ENCODE peak calls at places on chromosomes 4 and X, in seven cellular contexts. K is lower lobe of right lung; T is CD8-positive, alpha-beta T cell; Q is endodermal cell; M is tibial nerve; R is aorta; P is left ventricle myocardium inferior. I is an unnamed sample.

GRCh38 chr4:155025762-155026457 is 182.5 kb upstream of the NPY2R start:
- DNase-seq in K (peak), T (no peak), Q (peak), M (no peak), R (no peak), P (peak), I (peak)

GRCh38 chrX:40156472-40157227 is 58.9 kb upstream of the BCOR start:
- DNase-seq in K (no peak), T (no peak), Q (peak), M (no peak), R (no peak), P (no peak), I (no peak)

GRCh38 chr4:111404673-111405072 is 740.6 kb upstream of the FAM241A start:
- DNase-seq in K (no peak), T (no peak), Q (no peak), M (no peak), R (no peak), P (no peak), I (no peak)

GRCh38 chr4:5783486-5783885 is 72.5 kb downstream of the EVC start:
- DNase-seq in K (no peak), T (no peak), Q (no peak), M (no peak), R (no peak), P (no peak), I (no peak)

GRCh38 chr4:126701756-126702155 is 931.0 kb upstream of the INTU start:
- DNase-seq in K (no peak), T (no peak), Q (no peak), M (no peak), R (no peak), P (peak), I (no peak)

GRCh38 chrX:117196481-117196880 is 733.7 kb upstream of the CT83 start:
- DNase-seq in K (no peak), T (no peak), Q (peak), M (no peak), R (no peak), P (no peak), I (no peak)

GRCh38 chrX:42755820-42756219 is 22.1 kb downstream of the PPP1R2C start:
- DNase-seq in K (peak), T (no peak), Q (no peak), M (peak), R (peak), P (peak), I (no peak)

GRCh38 chrX:148412006-148412405 is 88.4 kb upstream of the AFF2 start:
- DNase-seq in K (no peak), T (no peak), Q (no peak), M (no peak), R (no peak), P (no peak), I (no peak)

GRCh38 chr4:94536049-94536448 is 84.3 kb downstream of the PDLIM5 start:
- DNase-seq in K (no peak), T (no peak), Q (no peak), M (no peak), R (no peak), P (no peak), I (no peak)

GRCh38 chrX:15472523-15472922 is 20.6 kb downstream of the PIR start:
- DNase-seq in K (no peak), T (no peak), Q (no peak), M (no peak), R (no peak), P (no peak), I (no peak)

DNA sequence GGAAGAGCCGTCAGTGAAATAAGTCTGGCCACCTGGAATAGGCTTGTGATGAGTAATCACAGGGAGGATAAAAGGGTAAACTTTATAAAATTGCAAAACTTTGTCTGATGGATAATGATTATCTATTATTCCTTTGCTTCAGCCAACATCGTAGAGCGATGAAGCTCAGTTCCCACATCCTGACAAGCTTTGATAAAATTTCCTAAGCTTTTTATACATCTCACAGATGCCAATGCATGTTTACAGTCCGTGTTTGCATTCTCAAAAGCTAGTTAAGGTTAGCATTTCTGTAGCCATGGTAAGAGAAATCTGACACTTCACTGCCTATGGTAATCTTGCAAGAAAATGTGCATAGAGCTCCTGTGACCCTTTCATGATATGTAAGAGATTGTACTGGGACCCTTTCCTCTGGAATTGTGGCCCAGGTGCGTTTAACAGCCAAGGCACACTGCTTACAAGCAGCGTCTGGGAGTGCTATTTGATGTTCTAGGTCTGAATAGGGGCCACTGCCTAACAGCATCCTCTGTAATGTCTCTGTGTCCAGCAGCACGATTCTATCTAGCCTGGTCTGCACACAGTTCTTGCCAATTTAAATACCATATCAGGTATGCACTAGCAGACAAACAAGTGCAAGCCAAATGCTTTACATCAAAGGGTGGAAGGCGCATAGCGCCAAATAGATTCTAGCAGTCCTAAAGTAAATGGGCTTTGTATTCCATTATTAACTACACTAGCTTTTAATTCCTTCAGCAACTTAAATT is 15.6 kb upstream of the UGDH start:
- DNase-seq in K (no peak), T (no peak), Q (no peak), M (no peak), R (no peak), P (no peak), I (no peak)
- H3K27ac ChIP-seq in K (no peak), T (no peak), Q (no peak), M (no peak), R (no peak), P (no peak), I (peak)

GRCh38 chr4:125004676-125005075 is 292.1 kb upstream of the ANKRD50 start:
- DNase-seq in K (no peak), T (no peak), Q (no peak), M (no peak), R (no peak), P (no peak), I (no peak)
- H3K27ac ChIP-seq in K (no peak), T (no peak), Q (no peak), M (peak), R (no peak), P (no peak), I (no peak)

DNA sequence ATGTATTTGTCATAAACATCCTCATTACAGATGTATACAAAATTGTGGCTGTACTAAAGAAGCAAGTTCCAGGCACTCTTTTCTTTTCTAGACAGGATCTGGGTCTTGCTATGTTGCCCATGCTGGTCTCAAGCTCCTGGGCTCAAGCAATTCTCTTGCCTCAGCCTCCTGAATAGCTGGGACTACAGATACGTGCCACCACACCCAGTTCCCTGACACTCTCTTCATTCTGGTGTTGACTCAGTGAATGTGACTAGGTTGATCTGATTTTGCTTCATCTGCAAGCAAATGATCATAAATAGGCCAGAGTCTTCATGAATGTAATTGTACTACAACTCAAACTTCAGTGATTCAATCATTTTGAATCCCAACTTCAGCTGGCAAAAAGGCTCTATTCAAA is 78.6 kb downstream of the APBB2 start:
- DNase-seq in K (no peak), T (no peak), Q (no peak), M (no peak), R (no peak), P (no peak), I (no peak)
- H3K27ac ChIP-seq in K (no peak), T (no peak), Q (no peak), M (peak), R (peak), P (peak), I (no peak)

GRCh38 chr4:105785792-105786191 is 77.2 kb downstream of the GSTCD start:
- DNase-seq in K (no peak), T (no peak), Q (no peak), M (no peak), R (no peak), P (no peak), I (no peak)

GRCh38 chr4:105784761-105785160 is 76.2 kb downstream of the GSTCD start:
- DNase-seq in K (no peak), T (no peak), Q (no peak), M (no peak), R (no peak), P (no peak), I (no peak)

GRCh38 chr4:105780176-105780575 is 71.6 kb downstream of the GSTCD start:
- DNase-seq in K (no peak), T (no peak), Q (no peak), M (no peak), R (no peak), P (no peak), I (no peak)
- H3K27ac ChIP-seq in K (no peak), T (no peak), Q (no peak), M (no peak), R (no peak), P (no peak), I (no peak)

GRCh38 chr4:87662871-87663270 is 12.8 kb downstream of the DMP1 start:
- DNase-seq in K (no peak), T (no peak), Q (no peak), M (no peak), R (no peak), P (no peak), I (no peak)

GRCh38 chr4:87654487-87655044 is 4.5 kb downstream of the DMP1 start:
- DNase-seq in K (no peak), T (no peak), Q (no peak), M (no peak), R (no peak), P (no peak), I (no peak)

GRCh38 chr4:87657525-87657924 is 7.4 kb downstream of the DMP1 start:
- DNase-seq in K (no peak), T (no peak), Q (no peak), M (no peak), R (no peak), P (no peak), I (no peak)

DNA sequence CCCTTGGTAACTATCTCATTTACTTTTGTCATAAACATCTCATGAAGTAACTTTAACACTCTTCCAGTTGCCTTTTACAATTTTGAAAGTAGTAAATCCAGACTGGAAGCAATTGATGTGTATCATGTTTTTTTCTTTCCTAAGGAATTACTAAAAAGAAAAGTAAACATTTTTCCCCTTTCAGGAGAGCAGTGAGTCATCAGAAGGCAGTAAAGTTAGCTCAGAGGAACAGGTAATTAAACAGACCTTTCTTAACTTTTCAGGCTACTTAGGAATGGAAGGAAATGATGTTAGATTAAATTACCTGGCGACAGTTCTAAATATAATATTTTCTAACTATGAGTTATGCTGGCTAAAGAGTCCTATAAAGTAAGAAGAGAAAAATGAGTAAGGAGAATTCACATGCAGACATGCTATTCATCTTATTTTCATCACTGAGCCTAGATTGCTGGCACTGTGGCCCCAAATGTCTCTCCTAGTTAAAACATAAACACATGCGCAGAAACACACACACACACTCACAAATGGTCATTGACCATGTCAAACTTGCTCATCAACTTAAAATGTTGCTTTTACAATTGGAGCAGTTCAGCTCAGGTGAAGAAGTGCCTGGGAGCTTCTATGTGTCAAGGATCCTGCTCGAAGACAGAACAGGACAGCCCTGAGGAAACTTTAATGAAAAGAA is 9.3 kb downstream of the DMP1 start:
- DNase-seq in K (no peak), T (no peak), Q (no peak), M (no peak), R (no peak), P (no peak), I (no peak)
- H3K27ac ChIP-seq in K (no peak), T (no peak), Q (no peak), M (peak), R (no peak), P (peak), I (no peak)

DNA sequence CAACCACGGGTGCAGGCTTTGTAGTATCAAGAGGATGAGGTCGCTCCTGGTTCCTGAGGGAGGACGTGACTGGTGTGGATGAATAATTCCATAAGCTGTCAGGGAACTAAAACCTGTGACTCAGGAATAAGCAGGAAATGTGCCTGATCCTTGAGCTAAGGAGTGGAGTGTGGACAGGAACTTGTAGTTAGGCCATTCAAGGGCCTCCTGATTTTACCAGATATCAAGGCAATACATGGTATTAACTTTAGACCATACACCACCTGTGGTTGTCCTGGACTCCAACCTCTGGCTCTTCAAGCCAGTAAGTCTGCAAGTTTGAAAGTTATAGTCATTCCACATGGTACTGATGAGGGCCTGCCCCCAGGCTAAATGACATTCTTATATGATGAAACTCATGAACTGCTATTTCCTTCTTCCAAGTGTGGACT is 12.1 kb upstream of the ING2 start:
- DNase-seq in K (no peak), T (no peak), Q (no peak), M (no peak), R (no peak), P (no peak), I (no peak)
- H3K27ac ChIP-seq in K (no peak), T (no peak), Q (no peak), M (no peak), R (no peak), P (no peak), I (no peak)

GRCh38 chrX:122094611-122095010 is 1047.2 kb downstream of the GLUD2 start:
- DNase-seq in K (no peak), T (no peak), Q (no peak), M (no peak), R (no peak), P (no peak), I (no peak)
- H3K27ac ChIP-seq in K (no peak), T (no peak), Q (no peak), M (no peak), R (no peak), P (no peak), I (no peak)

DNA sequence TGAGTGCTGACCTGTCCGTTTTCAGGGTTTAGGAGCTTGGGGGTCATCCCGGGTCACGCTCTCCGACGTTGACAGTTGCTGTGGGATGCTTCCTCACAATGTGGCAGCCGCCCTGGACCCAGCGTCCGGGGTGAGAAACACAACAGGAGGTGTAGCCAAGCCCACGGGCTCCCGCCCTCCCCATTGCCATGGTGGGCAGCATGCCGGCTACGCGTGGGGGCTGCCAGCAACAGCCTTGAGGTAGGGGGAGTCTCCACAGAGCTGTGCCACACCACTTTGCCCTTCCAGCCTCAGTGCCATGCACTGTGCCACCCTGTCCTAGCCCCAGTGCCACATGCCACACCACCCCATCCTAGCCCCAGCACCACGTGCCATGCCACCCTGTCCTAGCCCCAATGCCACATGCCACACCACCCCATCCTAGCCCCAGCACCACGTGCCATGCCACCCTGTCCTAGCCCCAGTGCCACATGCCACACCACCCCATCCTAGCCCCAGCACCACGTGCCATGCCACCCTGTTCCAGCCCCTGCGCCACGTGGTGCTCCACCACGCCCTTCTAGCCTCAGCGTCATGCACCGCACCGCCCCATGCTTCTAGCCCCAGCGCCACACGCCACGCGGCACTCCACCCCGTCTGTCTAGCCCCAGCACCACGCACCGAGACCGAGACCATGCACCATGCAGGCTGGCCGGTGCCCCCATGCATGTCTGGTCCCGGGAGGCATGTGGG is 8.5 kb upstream of the HGFAC start:
- DNase-seq in K (no peak), T (no peak), Q (no peak), M (no peak), R (no peak), P (no peak), I (no peak)
- H3K27ac ChIP-seq in K (no peak), T (no peak), Q (no peak), M (no peak), R (no peak), P (no peak), I (no peak)

GRCh38 chr4:145936142-145937020 is 2.2 kb downstream of the ZNF827 start:
- DNase-seq in K (peak), T (peak), Q (peak), M (no peak), R (peak), P (peak), I (peak)

GRCh38 chr4:145935253-145936141 is 3.1 kb downstream of the ZNF827 start:
- DNase-seq in K (peak), T (no peak), Q (peak), M (no peak), R (no peak), P (peak), I (no peak)

GRCh38 chr4:145937990-145938611 is 522 bp downstream of the ZNF827 start:
- DNase-seq in K (no peak), T (peak), Q (peak), M (no peak), R (no peak), P (no peak), I (no peak)

GRCh38 chr4:145938618-145939177 is at the start of gene ZNF827:
- DNase-seq in K (peak), T (peak), Q (peak), M (no peak), R (peak), P (peak), I (peak)

GRCh38 chr4:145937021-145937861 is 1.4 kb downstream of the ZNF827 start:
- DNase-seq in K (peak), T (peak), Q (peak), M (peak), R (peak), P (peak), I (peak)
- H3K27ac ChIP-seq in K (peak), T (peak), Q (peak), M (peak), R (peak), P (peak), I (peak)

I was measured in substantia nigra.